ENCODE peak calls at places on chromosomes 7 and 10, in six cellular contexts. Q, X, B, I, S and H are unnamed samples.

GRCh38 chr7:93728292-93728691 is 153.8 kb upstream of the CALCR start:
- DNase-seq in S (no peak), I (no peak), B (no peak), X (no peak), Q (peak), H (no peak)

GRCh38 chr7:22140597-22140996 is 194.9 kb upstream of the CDCA7L start:
- DNase-seq in I (no peak), X (peak), B (no peak), Q (no peak), S (no peak), H (no peak)

GRCh38 chr7:6271091-6271658 is 1.2 kb downstream of the CYTH3 start:
- DNase-seq in Q (peak), I (no peak), X (no peak), S (peak), B (peak), H (peak)

GRCh38 chr10:22927661-22928403 is at the start of gene ARMC3:
- DNase-seq in B (peak), Q (no peak), I (peak), X (peak), S (peak), H (no peak)

GRCh38 chr10:58755688-58756087 is 243.0 kb downstream of the BICC1 start:
- DNase-seq in B (no peak), I (no peak), X (no peak), S (no peak), Q (peak), H (no peak)

GRCh38 chr10:1130226-1130625 is 74.0 kb downstream of the WDR37 start:
- DNase-seq in B (no peak), S (no peak), Q (no peak), I (no peak), X (no peak), H (no peak)

GRCh38 chr7:51477819-51478218 is 161.2 kb upstream of the COBL start:
- DNase-seq in S (no peak), I (no peak), B (no peak), Q (no peak), X (no peak), H (no peak)

GRCh38 chr10:6204341-6205191 is 1.8 kb downstream of the PFKFB3 start:
- DNase-seq in S (peak), B (peak), I (no peak), Q (no peak), X (no peak), H (no peak)

GRCh38 chr10:111281516-111281915 is 204.7 kb downstream of the ADRA2A start:
- DNase-seq in S (no peak), I (no peak), Q (peak), B (no peak), X (no peak), H (no peak)

GRCh38 chr10:85319150-85319549 is 990.8 kb downstream of the CCSER2 start:
- DNase-seq in Q (peak), X (no peak), B (peak), S (no peak), I (no peak), H (no peak)

GRCh38 chr10:125441151-125441550 is 241.8 kb downstream of the TEX36 start:
- DNase-seq in Q (peak), B (no peak), X (no peak), I (no peak), S (no peak), H (no peak)

GRCh38 chr10:99234067-99234738 is 1.4 kb downstream of the HPSE2 start:
- DNase-seq in S (peak), I (no peak), X (no peak), Q (no peak), B (no peak), H (no peak)

GRCh38 chr7:45682836-45683555 is 108.8 kb downstream of the ADCY1 start:
- DNase-seq in I (no peak), B (no peak), X (no peak), S (no peak), Q (no peak), H (no peak)

GRCh38 chr7:77827999-77828398 is 29.4 kb downstream of the PHTF2 start:
- DNase-seq in B (no peak), S (no peak), Q (no peak), I (no peak), X (no peak), H (no peak)

GRCh38 chr7:141462958-141463357 is 88.3 kb upstream of the AGK start:
- DNase-seq in S (no peak), X (no peak), Q (no peak), I (no peak), B (peak), H (no peak)

GRCh38 chr7:74429153-74429747 is 24.5 kb upstream of the GTF2IRD1 start:
- DNase-seq in X (peak), B (no peak), Q (no peak), S (no peak), I (no peak), H (no peak)

GRCh38 chr10:46018453-46019169 is 11.8 kb downstream of the NCOA4 start:
- DNase-seq in I (no peak), Q (no peak), X (no peak), B (no peak), S (no peak), H (no peak)

GRCh38 chr7:147775564-147775963 is 815.0 kb upstream of the C7orf33 start:
- DNase-seq in S (no peak), X (no peak), B (no peak), I (no peak), Q (no peak), H (no peak)

GRCh38 chr10:62306663-62307062 is 38.0 kb upstream of the RTKN2 start:
- DNase-seq in I (no peak), X (no peak), B (no peak), Q (no peak), S (no peak), H (no peak)

GRCh38 chr7:128102490-128103291 is 71.5 kb upstream of the LRRC4 start:
- DNase-seq in I (no peak), X (no peak), B (no peak), Q (no peak), S (no peak), H (no peak)

GRCh38 chr10:123043409-123043925 is 34.7 kb downstream of the ACADSB start:
- DNase-seq in I (peak), Q (peak), B (peak), X (peak), S (peak), H (no peak)

GRCh38 chr7:113013761-113014449 is 72.7 kb downstream of the GPR85 start:
- DNase-seq in Q (no peak), B (no peak), I (no peak), S (no peak), X (no peak), H (no peak)

GRCh38 chr10:35998036-35998435 is 355.9 kb upstream of the FZD8 start:
- DNase-seq in S (no peak), X (no peak), Q (no peak), B (no peak), I (no peak), H (no peak)

GRCh38 chr10:95266674-95267095 is 24.1 kb downstream of the PDLIM1 start:
- DNase-seq in Q (peak), B (no peak), I (no peak), S (peak), X (no peak), H (no peak)

GRCh38 chr10:127922206-127922605 is 15.3 kb downstream of the PTPRE start:
- DNase-seq in X (no peak), Q (no peak), S (no peak), I (no peak), B (no peak), H (no peak)

GRCh38 chr10:43262043-43262901 is 4.6 kb downstream of the RASGEF1A start:
- DNase-seq in B (no peak), S (no peak), I (no peak), X (no peak), Q (no peak), H (no peak)

GRCh38 chr7:86947956-86948355 is 111.5 kb downstream of the ELAPOR2 start:
- DNase-seq in B (no peak), Q (peak), X (no peak), S (no peak), I (no peak), H (no peak)